ENCODE peak calls at places on chromosomes 13 and 19, in seven cellular contexts. One of them, this sample, is unnamed.

GRCh38 chr19:4764290-4764660 is 27.3 kb upstream of the FEM1A start:
- DNase-seq in activated T-cell treated with anti-CD3 and anti-CD28 coated beads, Interleukin-2, amount 50 U/mL, for 4 hours: no peak
- DNase-seq in stomach: no peak
- DNase-seq in HuH-7: no peak
- DNase-seq in fibroblast of gingiva: no peak
- DNase-seq in adipocyte: no peak
- DNase-seq in left cardiac atrium: no peak
- DNase-seq in this sample: no peak

GRCh38 chr19:24060687-24061356 is 26.2 kb upstream of the ZNF254 start:
- DNase-seq in HuH-7: no peak
- DNase-seq in stomach: no peak
- DNase-seq in activated T-cell treated with anti-CD3 and anti-CD28 coated beads, Interleukin-2, amount 50 U/mL, for 4 hours: no peak
- DNase-seq in adipocyte: no peak
- DNase-seq in left cardiac atrium: no peak
- DNase-seq in fibroblast of gingiva: no peak
- DNase-seq in this sample: no peak

GRCh38 chr19:22616659-22617058 is 17.5 kb upstream of the ZNF492 start:
- DNase-seq in HuH-7: no peak
- DNase-seq in activated T-cell treated with anti-CD3 and anti-CD28 coated beads, Interleukin-2, amount 50 U/mL, for 4 hours: no peak
- DNase-seq in fibroblast of gingiva: no peak
- DNase-seq in stomach: no peak
- DNase-seq in left cardiac atrium: no peak
- DNase-seq in adipocyte: no peak
- DNase-seq in this sample: no peak

GRCh38 chr13:28337196-28338045 is 157.5 kb downstream of the FLT1 start:
- DNase-seq in stomach: no peak
- DNase-seq in fibroblast of gingiva: peak; percentile 82
- DNase-seq in left cardiac atrium: no peak
- DNase-seq in HuH-7: no peak
- DNase-seq in activated T-cell treated with anti-CD3 and anti-CD28 coated beads, Interleukin-2, amount 50 U/mL, for 4 hours: no peak
- DNase-seq in adipocyte: peak; percentile 54
- DNase-seq in this sample: peak; percentile 73

GRCh38 chr19:52946322-52947310 is 16.1 kb downstream of the ZNF816 start:
- DNase-seq in fibroblast of gingiva: peak; percentile 21
- DNase-seq in activated T-cell treated with anti-CD3 and anti-CD28 coated beads, Interleukin-2, amount 50 U/mL, for 4 hours: no peak
- DNase-seq in HuH-7: no peak
- DNase-seq in stomach: peak; percentile 87
- DNase-seq in adipocyte: no peak
- DNase-seq in left cardiac atrium: peak; percentile 85
- DNase-seq in this sample: peak; percentile 14

GRCh38 chr19:47593860-47594259 is 15.1 kb upstream of the BICRA start:
- DNase-seq in stomach: no peak
- DNase-seq in left cardiac atrium: no peak
- DNase-seq in adipocyte: no peak
- DNase-seq in fibroblast of gingiva: no peak
- DNase-seq in HuH-7: no peak
- DNase-seq in activated T-cell treated with anti-CD3 and anti-CD28 coated beads, Interleukin-2, amount 50 U/mL, for 4 hours: no peak
- DNase-seq in this sample: no peak

GRCh38 chr13:27288397-27288796 is 17.8 kb downstream of the RASL11A start:
- DNase-seq in activated T-cell treated with anti-CD3 and anti-CD28 coated beads, Interleukin-2, amount 50 U/mL, for 4 hours: no peak
- DNase-seq in HuH-7: no peak
- DNase-seq in stomach: no peak
- DNase-seq in left cardiac atrium: no peak
- DNase-seq in fibroblast of gingiva: no peak
- DNase-seq in adipocyte: no peak
- DNase-seq in this sample: no peak

GRCh38 chr13:22278336-22278929 is 607.6 kb downstream of the FGF9 start:
- DNase-seq in fibroblast of gingiva: no peak
- DNase-seq in left cardiac atrium: peak; percentile 55
- DNase-seq in adipocyte: no peak
- DNase-seq in stomach: peak; percentile 72
- DNase-seq in HuH-7: peak; percentile 8
- DNase-seq in activated T-cell treated with anti-CD3 and anti-CD28 coated beads, Interleukin-2, amount 50 U/mL, for 4 hours: peak; percentile 66
- DNase-seq in this sample: peak; percentile 2

GRCh38 chr13:84137292-84137691 is 255.0 kb upstream of the SLITRK1 start:
- DNase-seq in stomach: no peak
- DNase-seq in left cardiac atrium: no peak
- DNase-seq in HuH-7: no peak
- DNase-seq in fibroblast of gingiva: peak; percentile 1
- DNase-seq in activated T-cell treated with anti-CD3 and anti-CD28 coated beads, Interleukin-2, amount 50 U/mL, for 4 hours: peak; percentile 23
- DNase-seq in adipocyte: peak; percentile 33
- DNase-seq in this sample: no peak